ENCODE peak calls at places on chromosomes 5 and 9, in nine cellular contexts. L is tibial artery; F is mucosa of descending colon; Z is effector memory CD4-positive, alpha-beta T cell; Q is mesendoderm; R is body of pancreas; P is adipocyte; X is Peyer's patch; T is gastrocnemius medialis. K is an unnamed sample. For H3K36me3 and H3K4me1, the result is how much of the 10 kb centered on the place peaks cover.

GRCh38 chr5:87266914-87267573 is 639 bp upstream of the RASA1 start:
- DNase-seq in L (no peak), F (no peak), Z (no peak), Q (no peak), R (no peak), P (no peak), X (no peak), T (no peak), K (no peak)

GRCh38 chr5:160199410-160199911 is 29.8 kb upstream of the FABP6 start:
- DNase-seq in L (peak), F (peak), Z (peak), Q (peak), R (peak), P (peak), X (peak), T (peak), K (peak)

GRCh38 chr9:354453-354852 is 139.8 kb downstream of the DOCK8 start:
- DNase-seq in L (no peak), F (no peak), Z (no peak), Q (no peak), R (no peak), P (no peak), X (no peak), T (no peak), K (no peak)

GRCh38 chr5:140569197-140569596 is 4.6 kb downstream of the SLC35A4 start:
- DNase-seq in L (no peak), F (no peak), Z (no peak), Q (no peak), R (no peak), P (no peak), X (no peak), T (peak), K (no peak)

GRCh38 chr9:137757139-137757538 is 120.4 kb upstream of the CACNA1B start:
- DNase-seq in L (no peak), F (no peak), Z (no peak), Q (no peak), R (peak), P (no peak), X (no peak), T (peak), K (no peak)

GRCh38 chr9:116317503-116317902 is 163.9 kb downstream of the PAPPA start:
- DNase-seq in L (no peak), F (no peak), Z (no peak), Q (no peak), R (no peak), P (no peak), X (no peak), T (no peak), K (no peak)

GRCh38 chr5:142641681-142642080 is 44.2 kb downstream of the FGF1 start:
- DNase-seq in L (no peak), F (no peak), Z (no peak), Q (no peak), R (no peak), P (peak), X (no peak), T (no peak), K (no peak)

GRCh38 chr5:68964679-68965078 is 129.1 kb upstream of the SLC30A5 start:
- DNase-seq in L (no peak), F (no peak), Z (no peak), Q (no peak), R (no peak), P (no peak), X (no peak), T (no peak), K (no peak)

GRCh38 chr9:118148990-118149389 is 444.8 kb downstream of the TLR4 start:
- DNase-seq in L (no peak), F (no peak), Z (no peak), Q (peak), R (no peak), P (no peak), X (no peak), T (no peak), K (no peak)

GRCh38 chr5:43530648-43531047 is 15.7 kb upstream of the C5orf34 start:
- DNase-seq in L (no peak), F (no peak), Z (no peak), Q (no peak), R (no peak), P (no peak), X (no peak), T (no peak), K (no peak)

GRCh38 chr9:100700689-100701318 is 122.9 kb downstream of the CAVIN4 start:
- DNase-seq in L (no peak), F (no peak), Z (no peak), Q (peak), R (peak), P (peak), X (no peak), T (no peak), K (peak)

GRCh38 chr9:127715443-127716337 is at the start of the genes PTRH1 and TTC16:
- DNase-seq in L (peak), F (peak), Z (peak), Q (peak), R (peak), P (peak), X (peak), T (peak), K (peak)

GRCh38 chr5:180394031-180394636 is 41.0 kb upstream of the GFPT2 start:
- DNase-seq in L (no peak), F (no peak), Z (no peak), Q (peak), R (no peak), P (no peak), X (no peak), T (no peak), K (no peak)

GRCh38 chr5:62256161-62257017 is 49.6 kb upstream of the KIF2A start:
- DNase-seq in L (no peak), F (no peak), Z (no peak), Q (peak), R (peak), P (peak), X (no peak), T (no peak), K (peak)

GRCh38 chr9:122206118-122207046 is 22.4 kb downstream of the LHX6 start:
- DNase-seq in L (no peak), F (no peak), Z (no peak), Q (no peak), R (no peak), P (peak), X (no peak), T (no peak), K (peak)

GRCh38 chr5:170427672-170428236 is 38.6 kb upstream of the KCNMB1 start:
- DNase-seq in L (no peak), F (no peak), Z (no peak), Q (no peak), R (no peak), P (no peak), X (no peak), T (no peak), K (peak)

GRCh38 chr9:126366366-126367011 is 39.9 kb downstream of the MVB12B start:
- DNase-seq in L (no peak), F (peak), Z (no peak), Q (no peak), R (no peak), P (no peak), X (no peak), T (no peak), K (no peak)

GRCh38 chr5:112668016-112668415 is 69.7 kb upstream of the APC start:
- DNase-seq in L (no peak), F (no peak), Z (no peak), Q (no peak), R (no peak), P (no peak), X (no peak), T (no peak), K (no peak)

GRCh38 chr5:114391321-114391720 is 29.5 kb downstream of the KCNN2 start:
- DNase-seq in L (no peak), F (no peak), Z (no peak), Q (no peak), R (no peak), P (peak), X (no peak), T (no peak), K (peak)

GRCh38 chr5:55063899-55064298 is 38.5 kb upstream of the GZMA start:
- DNase-seq in L (no peak), F (no peak), Z (no peak), Q (no peak), R (no peak), P (peak), X (no peak), T (no peak), K (no peak)

GRCh38 chr5:176413255-176413565 is 3.1 kb downstream of the CLTB start:
- DNase-seq in L (no peak), F (no peak), Z (no peak), Q (no peak), R (no peak), P (peak), X (no peak), T (no peak), K (no peak)

GRCh38 chr5:80097516-80097915 is 62.4 kb downstream of the THBS4 start:
- DNase-seq in L (no peak), F (no peak), Z (no peak), Q (peak), R (no peak), P (no peak), X (no peak), T (no peak), K (no peak)

GRCh38 chr5:3351581-3352442 is 243.8 kb upstream of the IRX1 start:
- DNase-seq in L (no peak), F (no peak), Z (no peak), Q (peak), R (no peak), P (no peak), X (no peak), T (no peak), K (no peak)

DNA sequence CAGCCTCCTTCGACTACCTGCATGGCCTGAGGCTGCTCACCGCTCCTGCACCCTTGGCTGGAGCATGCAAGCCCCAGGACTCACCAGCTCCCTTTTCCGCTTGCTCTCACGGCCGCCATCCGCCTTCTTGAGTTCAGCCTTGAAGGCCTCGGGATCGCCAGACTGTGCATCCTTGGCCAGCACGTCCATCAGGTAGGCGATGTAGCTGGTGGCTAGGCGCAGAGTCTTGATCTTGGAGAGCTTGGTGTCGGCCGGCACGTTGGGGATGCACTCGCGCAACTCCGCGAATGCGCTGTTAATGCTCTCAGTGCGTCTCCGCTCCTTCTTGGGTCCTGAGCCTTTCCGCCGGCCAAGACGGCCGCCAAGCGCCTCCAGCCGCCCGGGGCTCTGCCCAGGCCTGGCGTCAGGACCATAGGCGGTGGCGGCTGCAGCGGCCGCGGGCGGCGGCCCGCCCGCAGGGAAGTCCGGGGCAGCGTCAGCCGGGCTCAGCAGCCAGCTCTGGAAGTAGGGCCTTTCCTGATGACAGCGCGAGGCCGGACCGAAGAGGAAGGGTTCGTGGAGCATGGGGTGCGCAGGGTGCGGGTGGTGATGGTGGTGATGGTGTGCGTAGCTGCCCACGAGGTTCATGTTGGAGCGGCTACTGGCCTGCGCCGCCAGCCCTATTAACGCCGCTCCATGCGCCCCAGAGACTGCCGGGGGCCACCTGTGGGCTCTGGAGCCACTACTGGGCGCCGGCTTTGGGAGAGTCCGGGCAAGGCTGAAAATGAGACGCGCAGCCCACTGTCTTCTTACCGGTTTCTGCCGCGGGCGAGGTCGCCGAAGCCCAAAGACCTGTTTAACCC is 424 bp downstream of the HAND1 start:
- DNase-seq in L (no peak), F (no peak), Z (no peak), Q (peak), R (no peak), P (peak), X (no peak), T (no peak), K (no peak)
- H3K4me3 ChIP-seq in L (peak), F (no peak), Z (peak), Q (peak), R (no peak), P (peak), X (no peak), T (peak), K (no peak)

GRCh38 chr5:78204241-78204640 is 90.3 kb downstream of the AP3B1 start:
- DNase-seq in L (no peak), F (no peak), Z (no peak), Q (peak), R (no peak), P (no peak), X (no peak), T (no peak), K (no peak)
- H3K36me3 ChIP-seq in L (under half), F (under half), Z (under half), Q (under half), R (under half), P (under half), X (under half), T (under half), K (under half)

GRCh38 chr5:173778784-173779304 is 109.3 kb upstream of the CPEB4 start:
- DNase-seq in L (no peak), F (no peak), Z (no peak), Q (no peak), R (peak), P (no peak), X (no peak), T (no peak), K (no peak)

GRCh38 chr5:173781432-173781825 is 106.7 kb upstream of the CPEB4 start:
- DNase-seq in L (no peak), F (no peak), Z (no peak), Q (no peak), R (no peak), P (peak), X (no peak), T (no peak), K (no peak)

GRCh38 chr5:173780356-173781234 is 107.6 kb upstream of the CPEB4 start:
- DNase-seq in L (no peak), F (no peak), Z (no peak), Q (no peak), R (peak), P (no peak), X (no peak), T (no peak), K (no peak)

GRCh38 chr5:173782671-173783101 is 105.5 kb upstream of the CPEB4 start:
- DNase-seq in L (no peak), F (no peak), Z (no peak), Q (no peak), R (peak), P (no peak), X (no peak), T (no peak), K (no peak)

DNA sequence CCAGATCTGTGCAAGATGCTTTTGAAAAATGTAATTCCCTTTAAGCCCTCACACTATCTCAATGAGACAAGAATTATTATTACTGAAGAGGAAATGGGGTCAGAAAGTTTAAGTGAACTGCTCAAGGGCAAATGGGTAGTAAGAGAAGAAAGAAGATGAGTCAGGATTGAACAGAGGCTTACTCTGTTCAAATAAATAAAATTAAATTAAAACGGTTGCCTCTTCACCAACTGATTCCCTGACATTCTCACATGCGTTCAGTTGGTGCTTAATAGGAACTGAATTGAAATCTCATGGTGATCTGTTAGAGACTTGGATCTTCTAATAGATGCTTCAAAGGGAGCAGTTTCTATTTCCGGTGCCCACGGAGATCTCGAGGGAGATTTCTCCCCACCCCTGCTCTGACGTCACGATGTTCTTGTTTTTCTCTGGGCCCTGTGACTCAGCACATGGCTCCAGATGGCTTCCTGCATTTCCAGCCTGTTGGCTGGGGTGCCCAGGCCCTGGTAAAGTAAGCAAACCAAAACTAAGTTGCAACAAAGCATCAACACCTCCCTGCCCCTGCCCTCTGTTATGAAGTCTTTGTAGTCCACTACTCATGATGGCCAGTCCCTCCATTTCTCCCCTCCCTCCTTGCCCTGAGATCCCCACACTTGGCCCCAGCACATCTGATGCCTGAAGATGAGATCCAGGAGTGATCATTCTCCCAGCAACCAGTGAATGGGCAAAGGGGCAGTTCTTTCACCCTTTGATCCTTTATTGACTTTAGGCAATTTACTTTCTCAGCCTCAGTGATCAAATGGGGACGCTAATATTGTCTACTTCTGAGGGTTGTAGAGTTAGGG is 106.1 kb upstream of the CPEB4 start:
- DNase-seq in L (peak), F (no peak), Z (peak), Q (peak), R (peak), P (peak), X (peak), T (peak), K (peak)
- H3K4me1 ChIP-seq in L (under half), F (under half), Z (under half), Q (under half), R (under half), P (under half), X (under half), T (under half), K (under half)

DNA sequence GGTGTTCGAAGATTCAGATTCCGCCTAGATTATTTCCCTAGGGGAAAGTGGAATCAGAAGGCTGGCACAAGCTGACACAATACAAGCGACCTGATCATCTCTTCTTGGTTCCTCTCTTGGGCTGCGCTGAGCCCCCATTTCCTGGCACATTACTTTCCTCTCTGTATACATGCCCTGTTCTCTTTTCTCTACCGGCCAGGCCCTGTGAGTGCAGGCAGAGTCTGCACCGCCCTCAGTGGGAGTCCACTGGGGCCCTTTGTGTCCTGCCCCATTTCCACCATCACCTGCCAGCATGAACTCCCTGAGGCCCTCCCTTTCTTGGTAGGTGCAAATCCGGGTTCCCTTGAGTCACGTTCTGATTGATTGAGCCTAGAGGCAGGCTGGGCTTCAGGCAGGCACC is 287.9 kb downstream of the MSX2 start:
- DNase-seq in L (no peak), F (no peak), Z (no peak), Q (peak), R (no peak), P (no peak), X (no peak), T (no peak), K (no peak)
- H3K4me3 ChIP-seq in L (no peak), F (no peak), Z (no peak), Q (no peak), R (no peak), P (no peak), X (no peak), T (no peak), K (no peak)

GRCh38 chr9:131701434-131701781 is 38.5 kb downstream of the RAPGEF1 start:
- DNase-seq in L (no peak), F (no peak), Z (no peak), Q (no peak), R (no peak), P (no peak), X (no peak), T (no peak), K (no peak)
- H3K36me3 ChIP-seq in L (under half), F (under half), Z (under half), Q (under half), R (under half), P (under half), X (under half), T (under half), K (under half)